ENCODE peak calls at places on chromosome 10, in six cellular contexts. P is esophagus squamous epithelium; C is heart right ventricle; V is CD4-positive, CD25-positive, alpha-beta regulatory T cell; A is neural progenitor cell; Y is OCI-LY7. S is an unnamed sample. For H3K36me3 and H3K4me1, the result is how much of the 10 kb centered on the place peaks cover.

GRCh38 chr10:15163261-15163864 is 5.1 kb downstream of the NMT2 start:
- DNase-seq in A (no peak), V (no peak), C (no peak), P (no peak), Y (no peak), S (no peak)

GRCh38 chr10:114412907-114413386 is 8.6 kb upstream of the AFAP1L2 start:
- DNase-seq in Y (no peak), V (no peak), C (no peak), P (no peak), A (no peak), S (no peak)

GRCh38 chr10:82572686-82573226 is 697.8 kb downstream of the NRG3 start:
- DNase-seq in P (no peak), C (no peak), V (no peak), Y (no peak), A (peak), S (no peak)

GRCh38 chr10:36621346-36621745 is 504.1 kb upstream of the ANKRD30A start:
- DNase-seq in A (no peak), P (no peak), V (no peak), C (no peak), Y (no peak), S (no peak)

GRCh38 chr10:28875535-28876208 is 198.4 kb downstream of the BAMBI start:
- DNase-seq in C (no peak), A (peak), Y (no peak), V (no peak), P (no peak), S (no peak)

GRCh38 chr10:23408330-23408976 is 30.4 kb upstream of the OTUD1 start:
- DNase-seq in Y (no peak), C (no peak), A (no peak), P (no peak), V (no peak), S (no peak)

GRCh38 chr10:93495654-93496321 is 624 bp upstream of the CEP55 start:
- DNase-seq in Y (peak), P (no peak), V (no peak), A (peak), C (no peak), S (no peak)

GRCh38 chr10:51907342-51907741 is 207.9 kb upstream of the CSTF2T start:
- DNase-seq in C (no peak), P (no peak), A (no peak), V (no peak), Y (no peak), S (no peak)

GRCh38 chr10:133158756-133159610 is 1.0 kb upstream of the KNDC1 start:
- DNase-seq in V (no peak), Y (no peak), A (peak), P (no peak), C (no peak), S (no peak)

GRCh38 chr10:29728541-29729049 is 93.8 kb upstream of the SVIL start:
- DNase-seq in A (peak), Y (no peak), P (no peak), V (no peak), C (no peak), S (no peak)

GRCh38 chr10:111126073-111126472 is 49.2 kb downstream of the ADRA2A start:
- DNase-seq in Y (no peak), V (no peak), A (no peak), C (no peak), P (no peak), S (no peak)

GRCh38 chr10:35040761-35041501 is 49.2 kb downstream of the CUL2 start:
- DNase-seq in P (no peak), A (peak), C (no peak), V (no peak), Y (no peak), S (no peak)

GRCh38 chr10:5647507-5648240 is 18.7 kb downstream of the ASB13 start:
- DNase-seq in C (no peak), P (no peak), V (no peak), Y (no peak), A (no peak), S (no peak)

GRCh38 chr10:1738950-1739349 is 1.6 kb upstream of the ADARB2 start:
- DNase-seq in C (no peak), Y (no peak), P (no peak), A (no peak), V (no peak), S (no peak)

GRCh38 chr10:131685576-131685975 is 215.2 kb upstream of the PPP2R2D start:
- DNase-seq in Y (no peak), P (no peak), A (no peak), V (no peak), C (no peak), S (no peak)

GRCh38 chr10:93821051-93821772 is 63.5 kb downstream of the LGI1 start:
- DNase-seq in V (no peak), Y (peak), A (peak), P (no peak), C (no peak), S (no peak)

GRCh38 chr10:102384053-102384452 is 11.5 kb upstream of the NFKB2 start:
- DNase-seq in C (no peak), Y (no peak), P (no peak), V (no peak), A (peak), S (no peak)

GRCh38 chr10:128567561-128567960 is 441.3 kb upstream of the MKI67 start:
- DNase-seq in Y (no peak), V (no peak), C (peak), P (no peak), A (no peak), S (no peak)

GRCh38 chr10:110456523-110457091 is 41.1 kb upstream of the DUSP5 start:
- DNase-seq in A (no peak), Y (no peak), C (no peak), V (no peak), P (no peak), S (no peak)

GRCh38 chr10:52443419-52444388 is 129.6 kb downstream of the DKK1 start:
- DNase-seq in A (no peak), V (no peak), C (no peak), P (no peak), Y (no peak), S (no peak)

GRCh38 chr10:49508654-49509053 is 30.3 kb downstream of the ERCC6 start:
- DNase-seq in A (no peak), Y (no peak), C (no peak), P (no peak), V (no peak), S (no peak)

GRCh38 chr10:49509904-49510303 is 29.0 kb downstream of the ERCC6 start:
- DNase-seq in C (no peak), Y (no peak), A (no peak), V (no peak), P (no peak), S (no peak)

GRCh38 chr10:49516216-49516970 is 22.5 kb downstream of the ERCC6 start:
- DNase-seq in V (no peak), C (no peak), P (no peak), A (no peak), Y (no peak), S (no peak)

GRCh38 chr10:49508249-49508648 is 30.7 kb downstream of the ERCC6 start:
- DNase-seq in A (no peak), Y (no peak), C (no peak), V (no peak), P (no peak), S (peak)

GRCh38 chr10:49512121-49512809 is 26.7 kb downstream of the ERCC6 start:
- DNase-seq in V (no peak), P (no peak), C (no peak), A (peak), Y (peak), S (no peak)
- H3K36me3 ChIP-seq in V (under half), P (under half), C (under half), A (under half), Y (under half), S (under half)

DNA sequence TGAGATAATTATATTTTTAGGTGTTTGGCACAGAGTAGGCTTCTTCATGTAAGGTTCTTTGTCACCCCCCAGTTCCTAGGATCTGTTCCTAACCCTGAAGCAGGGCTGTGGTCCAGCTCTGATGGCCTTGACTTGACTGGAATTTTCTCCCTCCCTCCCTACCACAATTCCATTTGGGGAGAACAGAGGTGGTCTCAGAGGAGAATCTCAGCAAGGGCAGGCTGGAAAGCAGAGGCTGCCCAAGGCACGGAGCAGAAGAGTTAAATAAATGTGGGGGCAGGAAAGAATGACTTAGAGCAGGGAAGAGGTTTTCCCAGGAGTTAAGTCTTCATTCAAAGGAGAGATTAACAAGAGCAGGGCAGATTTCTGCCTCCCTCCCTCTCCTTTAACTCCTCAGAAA is 78.9 kb downstream of the ARHGAP22 start:
- DNase-seq in P (no peak), Y (no peak), A (peak), V (no peak), C (no peak), S (no peak)
- H3K4me3 ChIP-seq in P (no peak), Y (no peak), A (peak), V (no peak), C (no peak), S (no peak)

DNA sequence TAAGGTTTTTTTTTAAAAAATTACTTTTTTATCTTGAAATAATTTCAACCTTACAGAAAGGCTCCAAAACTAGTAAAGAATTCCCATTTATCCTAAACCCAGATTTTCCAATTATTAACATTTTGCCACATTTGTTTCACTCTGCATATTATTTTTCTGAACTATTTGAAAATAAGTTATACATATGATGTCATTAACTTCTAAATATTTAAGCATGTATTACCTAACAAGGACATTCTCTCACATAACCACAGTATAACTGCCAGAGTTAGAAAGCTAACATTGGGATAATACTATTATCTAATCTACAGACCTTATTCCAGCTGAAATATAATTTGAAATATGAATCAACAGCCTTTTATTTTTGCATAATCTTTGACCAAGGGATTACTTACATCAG is 65.8 kb downstream of the SLC18A2 start:
- DNase-seq in A (no peak), P (no peak), C (no peak), Y (no peak), V (no peak), S (no peak)
- H3K4me1 ChIP-seq in A (under half), P (under half), C (under half), Y (under half), V (under half), S (under half)

GRCh38 chr10:97428572-97428981 is 2.6 kb downstream of the PGAM1 start:
- DNase-seq in C (no peak), A (peak), V (peak), P (no peak), Y (no peak), S (no peak)
- H3K36me3 ChIP-seq in C (under half), A (under half), V (under half), P (under half), Y (half or more), S (under half)

DNA sequence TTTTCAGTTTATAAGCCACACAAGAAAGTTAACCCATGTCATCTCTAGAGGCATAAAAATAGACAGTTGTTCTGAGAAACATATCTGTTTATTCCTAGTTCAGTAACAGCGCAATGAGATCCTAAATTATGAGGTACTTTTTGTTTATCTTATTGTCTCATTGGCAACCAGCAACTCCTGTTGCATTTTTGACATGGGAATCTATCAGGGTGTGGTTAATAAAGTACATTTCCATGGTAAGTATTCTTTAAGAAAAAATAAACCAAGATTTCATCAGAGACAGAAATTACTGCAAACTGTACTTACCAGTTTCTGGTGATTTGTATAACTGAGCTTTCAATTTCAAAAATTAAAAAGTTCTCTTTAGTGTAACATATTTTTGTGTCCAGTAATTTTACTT is 9.0 kb downstream of the FAS start:
- DNase-seq in V (no peak), Y (no peak), A (no peak), C (no peak), P (no peak), S (no peak)
- H3K4me3 ChIP-seq in V (peak), Y (peak), A (no peak), C (no peak), P (no peak), S (no peak)

GRCh38 chr10:80964179-80964578 is 426.5 kb downstream of the SH2D4B start:
- DNase-seq in P (no peak), Y (no peak), A (no peak), V (no peak), C (no peak), S (no peak)
- H3K4me1 ChIP-seq in P (under half), Y (under half), A (under half), V (under half), C (under half), S (under half)

GRCh38 chr10:60794953-60795352 is 16.7 kb downstream of the CDK1 start:
- DNase-seq in A (no peak), Y (no peak), C (no peak), V (no peak), P (no peak), S (no peak)

GRCh38 chr10:60795465-60796202 is 17.4 kb downstream of the CDK1 start:
- DNase-seq in A (no peak), C (no peak), P (no peak), V (no peak), Y (no peak), S (no peak)

GRCh38 chr10:60798031-60798430 is 19.8 kb downstream of the CDK1 start:
- DNase-seq in A (no peak), V (no peak), P (no peak), C (no peak), Y (no peak), S (no peak)

GRCh38 chr10:60797200-60797599 is 18.9 kb downstream of the CDK1 start:
- DNase-seq in P (no peak), A (no peak), Y (no peak), V (no peak), C (no peak), S (no peak)

DNA sequence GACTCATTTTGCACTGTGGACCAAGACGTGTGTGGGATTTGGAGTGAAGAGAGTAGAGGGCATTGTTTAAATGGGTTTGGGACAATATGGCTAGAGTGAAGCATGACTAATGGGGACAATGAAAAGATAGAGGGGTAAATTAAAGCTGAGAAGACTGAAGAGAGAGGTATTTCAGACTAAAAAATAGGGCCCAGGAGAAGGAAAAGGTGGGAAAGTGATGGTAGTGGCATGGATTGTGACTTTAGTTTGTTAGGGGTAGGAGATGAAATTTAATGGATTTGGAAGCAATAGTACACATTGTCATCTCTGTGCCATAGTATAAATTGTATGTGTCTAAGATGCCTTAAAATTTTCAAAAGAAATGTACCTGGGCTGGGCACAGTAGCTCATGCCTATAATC is 18.2 kb downstream of the CDK1 start:
- DNase-seq in V (no peak), Y (no peak), C (no peak), A (no peak), P (no peak), S (no peak)
- H3K36me3 ChIP-seq in V (under half), Y (half or more), C (under half), A (under half), P (under half), S (under half)

DNA sequence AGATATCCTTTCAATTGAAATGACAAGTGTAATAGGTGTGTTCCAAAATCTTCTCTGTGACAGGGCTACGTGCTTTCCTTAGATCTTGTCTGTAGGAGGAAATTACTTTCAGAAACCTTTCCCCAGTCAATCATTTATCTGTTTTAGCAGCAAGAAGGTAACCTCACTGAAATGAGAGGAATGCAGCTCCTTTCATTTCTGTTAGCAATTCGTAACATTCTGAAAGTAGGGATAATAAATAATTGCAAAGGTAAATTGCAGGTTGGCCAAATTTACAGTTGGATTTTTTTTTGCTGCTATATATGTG is 245.3 kb downstream of the CELF2 start:
- DNase-seq in A (no peak), V (no peak), P (no peak), C (no peak), Y (no peak), S (no peak)
- H3K4me3 ChIP-seq in A (no peak), V (no peak), P (no peak), C (no peak), Y (no peak), S (no peak)

DNA sequence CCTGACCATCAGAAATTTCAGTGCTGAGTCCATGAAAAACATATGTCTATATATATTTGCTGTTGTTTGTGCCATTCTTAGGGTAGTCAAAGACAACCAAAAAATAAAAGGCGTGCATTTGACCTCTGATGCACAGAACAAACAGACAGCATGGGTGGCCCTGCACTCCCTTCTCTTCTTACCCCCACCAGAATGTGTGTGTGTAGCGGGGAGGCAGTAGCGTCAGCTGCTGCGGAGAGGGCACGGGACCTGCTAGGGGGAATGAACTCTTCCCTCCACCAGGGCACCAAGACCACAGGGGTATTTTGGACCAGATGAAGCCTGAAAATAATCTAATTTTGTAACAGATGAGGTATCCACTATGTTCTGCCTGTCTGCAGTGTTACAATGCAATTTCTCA is 277.7 kb upstream of the ZNF32 start:
- DNase-seq in A (no peak), C (no peak), P (no peak), Y (no peak), V (no peak), S (no peak)
- H3K4me1 ChIP-seq in A (under half), C (under half), P (under half), Y (under half), V (under half), S (under half)

GRCh38 chr10:24716295-24716694 is 7.4 kb downstream of the ARHGAP21 start:
- DNase-seq in P (no peak), V (no peak), C (no peak), A (no peak), Y (no peak), S (no peak)

GRCh38 chr10:24720096-24720495 is 3.6 kb downstream of the ARHGAP21 start:
- DNase-seq in P (no peak), V (no peak), A (no peak), Y (no peak), C (no peak), S (no peak)

GRCh38 chr10:24721254-24722106 is 2.2 kb downstream of the ARHGAP21 start:
- DNase-seq in C (peak), A (peak), Y (no peak), V (no peak), P (no peak), S (no peak)

GRCh38 chr10:24715246-24715769 is 8.4 kb downstream of the ARHGAP21 start:
- DNase-seq in Y (no peak), P (no peak), A (no peak), C (no peak), V (no peak), S (no peak)

DNA sequence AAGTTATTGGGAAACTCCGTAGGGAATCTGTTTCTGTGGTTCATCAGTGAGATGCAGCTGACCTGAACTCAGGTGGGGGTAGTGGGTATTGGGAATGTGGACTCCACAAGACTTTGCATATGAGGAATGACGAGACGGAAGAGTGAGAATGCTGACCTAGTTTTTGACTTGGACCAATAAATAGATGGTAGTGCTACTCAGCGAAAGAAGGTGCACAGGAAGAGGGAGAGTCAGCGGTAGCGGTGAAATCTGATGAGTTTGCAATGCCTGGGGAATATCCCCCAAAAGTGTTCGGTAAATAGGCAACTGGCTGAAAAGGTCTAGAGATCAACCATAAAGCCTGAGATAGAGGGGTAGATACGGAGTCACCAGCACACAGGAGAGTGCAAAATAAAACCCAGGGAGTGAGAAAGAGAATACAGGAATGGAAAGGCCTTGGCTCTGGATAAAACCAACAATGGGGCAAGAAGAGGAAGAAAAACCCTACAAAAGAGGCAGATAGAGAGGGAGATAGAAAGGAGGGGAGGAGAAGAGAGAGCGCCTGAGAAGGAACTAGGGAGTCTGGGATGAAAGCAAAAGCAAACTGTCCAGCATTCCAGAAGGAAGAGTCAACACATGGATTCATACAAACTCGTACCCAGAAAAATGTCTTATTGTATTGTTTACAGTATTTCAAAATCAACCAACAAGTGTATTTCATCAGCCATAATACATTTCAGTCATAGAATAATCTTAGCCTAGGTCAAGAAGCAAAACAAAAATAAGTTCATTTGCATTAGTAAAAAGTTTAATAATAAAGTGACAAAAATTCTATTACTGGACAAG is 5.4 kb downstream of the ARHGAP21 start:
- DNase-seq in A (no peak), V (no peak), C (no peak), P (no peak), Y (no peak), S (no peak)
- H3K36me3 ChIP-seq in A (under half), V (under half), C (under half), P (under half), Y (under half), S (under half)

S was measured in naive thymus-derived CD4-positive, alpha-beta T cell.